ENCODE peak calls at places on chromosomes 2 and 18, in four cellular contexts. K, T, Q and F are unnamed samples.

GRCh38 chr2:37781028-37781427 is 109.6 kb upstream of the CDC42EP3 start:
- DNase-seq in K (peak), T (no peak), Q (no peak), F (no peak)

GRCh38 chr2:31129835-31130561 is 8.2 kb downstream of the GALNT14 start:
- DNase-seq in K (no peak), T (no peak), Q (no peak), F (no peak)

GRCh38 chr18:38353149-38353548 is 787.6 kb upstream of the CELF4 start:
- DNase-seq in K (no peak), T (no peak), Q (no peak), F (no peak)

GRCh38 chr2:17780546-17780945 is 26.6 kb downstream of the GEN1 start:
- DNase-seq in K (no peak), T (no peak), Q (no peak), F (no peak)

GRCh38 chr2:149080964-149081363 is 42.5 kb downstream of the LYPD6B start:
- DNase-seq in K (no peak), T (no peak), Q (no peak), F (no peak)

GRCh38 chr2:68653538-68653982 is 10.2 kb downstream of the PROKR1 start:
- DNase-seq in K (no peak), T (no peak), Q (peak), F (no peak)

GRCh38 chr2:161077367-161078210 is 82.6 kb upstream of the TANK start:
- DNase-seq in K (no peak), T (no peak), Q (no peak), F (no peak)

GRCh38 chr2:207747653-207748560 is 21.8 kb downstream of the FZD5 start:
- DNase-seq in K (no peak), T (peak), Q (no peak), F (no peak)

GRCh38 chr18:8871484-8871883 is 166.1 kb downstream of the MTCL1 start:
- DNase-seq in K (no peak), T (no peak), Q (no peak), F (no peak)

GRCh38 chr2:68811364-68811763 is 59.8 kb downstream of the BMP10 start:
- DNase-seq in K (no peak), T (no peak), Q (no peak), F (no peak)

GRCh38 chr18:524496-524895 is 24.0 kb upstream of the COLEC12 start:
- DNase-seq in K (no peak), T (no peak), Q (no peak), F (no peak)

GRCh38 chr2:180472133-180472532 is 465.0 kb upstream of the CWC22 start:
- DNase-seq in K (no peak), T (no peak), Q (no peak), F (no peak)

GRCh38 chr18:8029061-8029460 is 461.9 kb downstream of the PTPRM start:
- DNase-seq in K (no peak), T (no peak), Q (no peak), F (peak)

GRCh38 chr2:290090-290722 is 2.3 kb upstream of the ALKAL2 start:
- DNase-seq in K (peak), T (peak), Q (peak), F (peak)

GRCh38 chr2:140199312-140199711 is 1419.1 kb upstream of the NXPH2 start:
- DNase-seq in K (no peak), T (no peak), Q (no peak), F (no peak)

GRCh38 chr2:66897676-66898280 is 462.9 kb downstream of the MEIS1 start:
- DNase-seq in K (no peak), T (no peak), Q (no peak), F (no peak)

GRCh38 chr18:59233017-59233410 is 13.1 kb downstream of the GRP start:
- DNase-seq in K (no peak), T (no peak), Q (no peak), F (no peak)

GRCh38 chr2:164737612-164738081 is 104.0 kb downstream of the COBLL1 start:
- DNase-seq in K (peak), T (peak), Q (peak), F (peak)

GRCh38 chr2:68715353-68716041 is 19.1 kb upstream of the ARHGAP25 start:
- DNase-seq in K (peak), T (peak), Q (peak), F (peak)

GRCh38 chr2:55054476-55054875 is 4.2 kb upstream of the RTN4 start:
- DNase-seq in K (no peak), T (no peak), Q (no peak), F (no peak)

GRCh38 chr2:142944264-142944663 is 66.8 kb downstream of the KYNU start:
- DNase-seq in K (peak), T (no peak), Q (no peak), F (no peak)

GRCh38 chr18:9787126-9787525 is 79.0 kb downstream of the RAB31 start:
- DNase-seq in K (no peak), T (no peak), Q (no peak), F (no peak)

GRCh38 chr2:8682719-8683667 is 1.1 kb downstream of the ID2 start:
- DNase-seq in K (no peak), T (peak), Q (no peak), F (no peak)

GRCh38 chr2:174971868-174972781 is 33.1 kb downstream of the CHN1 start:
- DNase-seq in K (peak), T (no peak), Q (no peak), F (no peak)

GRCh38 chr2:59655809-59656208 is 897.6 kb downstream of the BCL11A start:
- DNase-seq in K (no peak), T (no peak), Q (no peak), F (no peak)

GRCh38 chr2:237309011-237309410 is 105.0 kb downstream of the COL6A3 start:
- DNase-seq in K (no peak), T (no peak), Q (no peak), F (no peak)

GRCh38 chr2:15674637-15675455 is 83.2 kb downstream of the DDX1 start:
- DNase-seq in K (peak), T (no peak), Q (no peak), F (no peak)

GRCh38 chr2:9738718-9739496 is 104.4 kb upstream of the TAF1B start:
- DNase-seq in K (no peak), T (no peak), Q (no peak), F (no peak)

GRCh38 chr2:17643031-17643615 is 102.6 kb downstream of the VSNL1 start:
- DNase-seq in K (peak), T (peak), Q (peak), F (no peak)

GRCh38 chr2:109612991-109613921 is 510 bp downstream of the SEPTIN10 start:
- DNase-seq in K (no peak), T (peak), Q (no peak), F (no peak)

GRCh38 chr2:59998324-59998723 is 555.1 kb downstream of the BCL11A start:
- DNase-seq in K (no peak), T (no peak), Q (no peak), F (no peak)

GRCh38 chr2:140714586-140714985 is 1416.2 kb downstream of the LRP1B start:
- DNase-seq in K (no peak), T (no peak), Q (no peak), F (no peak)

DNA sequence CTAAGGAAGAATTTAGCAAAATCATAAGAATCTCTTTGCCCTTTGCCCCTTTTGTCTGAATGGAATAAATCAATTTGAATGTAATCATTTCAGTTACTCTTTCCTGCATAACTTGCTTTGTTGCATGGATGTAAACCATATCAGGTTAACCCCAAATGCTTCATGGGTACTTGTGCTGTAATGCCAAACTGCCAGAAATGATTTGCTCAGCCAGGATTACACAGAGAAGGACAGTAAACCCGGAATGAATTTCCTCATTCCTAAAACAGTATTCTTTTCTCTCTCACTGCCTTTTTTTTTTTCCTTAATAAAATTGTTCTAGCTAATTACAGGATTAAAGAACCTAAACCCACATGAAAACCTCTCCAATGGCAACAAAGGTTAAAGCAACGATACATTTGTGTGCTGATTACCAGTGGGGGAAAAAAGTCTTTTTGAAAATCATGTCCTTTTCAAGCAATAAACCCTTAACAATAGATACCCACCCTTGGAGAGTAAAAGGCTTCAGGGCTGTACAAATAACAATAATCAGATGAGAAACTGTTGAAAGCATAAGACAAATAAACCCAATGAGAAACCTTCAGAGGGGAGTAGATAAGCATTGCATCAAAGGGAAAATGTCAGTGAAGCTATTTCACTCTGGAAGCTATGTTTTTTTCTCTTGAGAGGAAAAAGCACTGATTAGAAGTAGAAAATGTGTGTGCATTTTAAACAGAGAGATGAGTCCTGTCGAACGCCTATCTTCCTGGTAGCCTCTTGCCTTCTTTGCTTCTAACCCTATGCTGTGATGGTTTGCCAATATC is 275.3 kb downstream of the CDH2 start:
- DNase-seq in K (no peak), T (no peak), Q (no peak), F (no peak)
- TF ChIP-seq NR3C1 in K (no peak), T (no peak), Q (no peak), F (no peak)

GRCh38 chr2:241514545-241514944 is 6.2 kb upstream of the STK25 start:
- DNase-seq in K (no peak), T (no peak), Q (no peak), F (no peak)
- TF ChIP-seq NR3C1 in K (no peak), T (no peak), Q (no peak), F (no peak)

DNA sequence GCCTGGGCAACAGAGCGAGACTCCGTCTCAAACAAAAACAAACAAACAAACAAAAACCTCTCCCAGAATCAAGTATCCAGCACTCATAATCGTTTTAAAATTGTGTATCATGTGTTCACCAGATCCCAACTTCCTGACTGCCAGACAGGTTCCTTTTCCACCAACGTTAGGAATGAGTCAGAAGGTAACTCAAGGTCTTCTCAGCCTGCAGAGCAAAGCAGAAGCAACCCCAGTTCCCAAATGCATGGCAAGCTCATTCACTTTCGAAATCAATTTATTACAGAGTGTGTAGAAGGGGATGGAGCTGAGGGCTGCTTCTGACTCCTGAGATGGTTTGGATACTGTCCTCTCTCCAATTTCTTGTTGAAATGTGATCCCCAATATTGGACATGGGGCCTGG is 114.6 kb downstream of the PIEZO2 start:
- DNase-seq in K (no peak), T (peak), Q (no peak), F (no peak)
- TF ChIP-seq NR3C1 in K (no peak), T (no peak), Q (no peak), F (no peak)

GRCh38 chr2:218290316-218291261 is 1.7 kb downstream of the TMBIM1 start:
- DNase-seq in K (no peak), T (no peak), Q (no peak), F (no peak)

GRCh38 chr2:218292700-218293014 is 354 bp upstream of the TMBIM1 start:
- DNase-seq in K (no peak), T (no peak), Q (no peak), F (no peak)

GRCh38 chr2:218291934-218292699 is at the start of gene TMBIM1:
- DNase-seq in K (peak), T (peak), Q (peak), F (peak)

GRCh38 chr2:218291318-218291933 is 877 bp downstream of the TMBIM1 start:
- DNase-seq in K (no peak), T (no peak), Q (no peak), F (no peak)

DNA sequence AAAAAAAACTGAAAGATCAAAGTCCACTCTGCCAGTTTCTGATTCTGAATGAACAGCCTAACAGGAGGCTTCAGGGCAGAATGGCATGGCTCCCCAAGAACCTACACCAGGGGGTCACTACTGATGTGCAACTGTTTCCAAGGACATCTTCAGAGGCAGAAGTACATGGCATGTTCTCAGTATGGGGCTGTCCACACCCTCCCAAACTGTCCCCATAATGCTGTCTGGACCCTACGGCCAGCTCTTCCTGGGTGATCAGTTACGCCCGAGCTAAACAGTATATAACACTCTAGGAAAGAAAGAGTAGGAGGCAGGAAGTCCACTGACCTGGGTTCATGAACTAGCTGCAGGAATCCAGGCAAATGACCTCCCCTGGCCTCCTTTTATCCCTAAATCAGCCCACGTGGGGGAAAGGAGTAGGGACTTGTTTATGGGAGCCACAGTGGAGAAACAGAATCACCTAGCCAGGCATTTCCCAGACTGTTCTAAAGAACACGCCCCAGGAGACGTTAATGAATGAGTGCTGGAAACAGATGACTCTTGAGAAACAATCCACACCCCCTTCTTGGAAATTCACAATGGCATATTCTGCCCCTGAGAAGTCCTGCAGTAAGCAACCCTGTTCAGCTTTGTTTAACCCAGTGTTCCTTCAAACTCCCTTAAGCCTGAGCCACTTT is 2.5 kb downstream of the TMBIM1 start:
- DNase-seq in K (no peak), T (peak), Q (no peak), F (no peak)
- TF ChIP-seq NR3C1 in K (no peak), T (no peak), Q (no peak), F (no peak)